ENCODE peak calls at places on chromosomes 3 and 15, in seven cellular contexts. J is osteoblast, G is GM23338, Z is lower leg skin, Q is fibroblast of pulmonary artery, M is tibial artery, X is right atrium auricular region. H is an unnamed sample.

GRCh38 chr3:38646630-38647029 is 2.9 kb downstream of the SCN5A start:
- DNase-seq in J (peak), G (peak), Z (peak), Q (peak), M (no peak), X (peak), H (no peak)

GRCh38 chr15:27820722-27821121 is 278.4 kb downstream of the OCA2 start:
- DNase-seq in J (no peak), G (no peak), Z (no peak), Q (no peak), M (no peak), X (no peak), H (no peak)

GRCh38 chr3:128725547-128725931 is 444 bp upstream of the RAB7A start:
- DNase-seq in J (no peak), G (no peak), Z (no peak), Q (no peak), M (no peak), X (no peak), H (no peak)

GRCh38 chr3:186283651-186284445 is 78.2 kb downstream of the DGKG start:
- DNase-seq in J (peak), G (no peak), Z (peak), Q (peak), M (no peak), X (no peak), H (no peak)

GRCh38 chr3:135238866-135239434 is 443.9 kb downstream of the EPHB1 start:
- DNase-seq in J (no peak), G (no peak), Z (no peak), Q (no peak), M (no peak), X (no peak), H (no peak)

GRCh38 chr15:25106209-25106608 is 151.4 kb downstream of the SNRPN start:
- DNase-seq in J (no peak), G (no peak), Z (no peak), Q (no peak), M (no peak), X (no peak), H (no peak)

GRCh38 chr3:102179321-102180290 is 255.2 kb upstream of the ZPLD1 start:
- DNase-seq in J (no peak), G (no peak), Z (no peak), Q (peak), M (no peak), X (no peak), H (no peak)

GRCh38 chr3:78483070-78483469 is 1284.7 kb downstream of the ROBO1 start:
- DNase-seq in J (no peak), G (peak), Z (no peak), Q (no peak), M (no peak), X (no peak), H (no peak)

GRCh38 chr3:46221936-46222335 is 13.8 kb upstream of the CCR1 start:
- DNase-seq in J (peak), G (no peak), Z (no peak), Q (no peak), M (no peak), X (no peak), H (no peak)

GRCh38 chr15:65132841-65133549 is 613 bp downstream of the PDCD7 start:
- DNase-seq in J (peak), G (peak), Z (no peak), Q (peak), M (no peak), X (no peak), H (peak)

GRCh38 chr3:5138214-5138981 is 16.3 kb downstream of the ARL8B start:
- DNase-seq in J (no peak), G (no peak), Z (no peak), Q (peak), M (no peak), X (no peak), H (no peak)

GRCh38 chr3:25372167-25372566 is 55.9 kb upstream of the RARB start:
- DNase-seq in J (peak), G (no peak), Z (no peak), Q (no peak), M (no peak), X (no peak), H (no peak)

GRCh38 chr3:81270603-81271371 is 490.7 kb downstream of the GBE1 start:
- DNase-seq in J (no peak), G (no peak), Z (no peak), Q (no peak), M (no peak), X (no peak), H (no peak)

GRCh38 chr3:72116226-72116625 is 331.3 kb upstream of the PROK2 start:
- DNase-seq in J (no peak), G (no peak), Z (no peak), Q (no peak), M (no peak), X (no peak), H (no peak)

GRCh38 chr3:158167737-158168469 is 58.0 kb downstream of the RSRC1 start:
- DNase-seq in J (peak), G (no peak), Z (no peak), Q (peak), M (no peak), X (no peak), H (peak)

GRCh38 chr3:159928071-159928491 is 60.6 kb upstream of the IL12A start:
- DNase-seq in J (no peak), G (no peak), Z (no peak), Q (peak), M (no peak), X (no peak), H (no peak)

GRCh38 chr3:95167748-95168147 is 1104.9 kb downstream of the NSUN3 start:
- DNase-seq in J (no peak), G (no peak), Z (no peak), Q (no peak), M (no peak), X (no peak), H (no peak)

DNA sequence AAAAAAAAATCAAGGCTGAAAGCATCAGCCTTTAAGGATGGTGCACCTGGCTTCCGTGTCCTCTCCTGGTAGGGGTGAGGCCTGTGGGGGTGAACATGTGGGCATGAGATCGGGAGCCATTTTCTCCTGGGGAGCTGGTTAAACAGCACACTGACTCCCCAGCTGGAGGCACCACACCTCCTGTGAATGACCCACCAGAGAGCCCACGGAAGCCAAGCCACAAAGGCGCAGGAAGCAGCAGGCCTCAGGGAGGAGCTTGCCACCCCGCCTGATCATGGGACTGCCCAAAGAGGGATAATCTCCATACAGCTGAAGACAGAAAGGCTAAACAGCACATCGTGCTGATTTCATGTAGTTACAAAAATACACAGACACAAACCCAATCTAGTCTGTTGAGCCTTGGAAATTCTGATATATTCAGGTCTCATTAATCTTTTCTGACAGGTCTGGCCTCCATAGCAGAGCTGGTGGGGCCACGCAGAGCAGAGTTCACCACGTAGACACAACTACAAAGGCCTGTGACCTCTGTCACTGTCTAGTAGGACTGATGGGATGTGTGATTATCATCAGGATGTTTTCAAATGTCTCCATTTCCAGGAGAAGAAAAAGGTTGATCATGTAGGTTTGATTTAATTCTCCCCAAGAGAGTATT is 75.1 kb downstream of the DUT start:
- DNase-seq in J (peak), G (no peak), Z (peak), Q (no peak), M (no peak), X (no peak), H (no peak)
- H3K4me3 ChIP-seq in J (no peak), G (no peak), Z (no peak), Q (no peak), M (no peak), X (no peak), H (no peak)

DNA sequence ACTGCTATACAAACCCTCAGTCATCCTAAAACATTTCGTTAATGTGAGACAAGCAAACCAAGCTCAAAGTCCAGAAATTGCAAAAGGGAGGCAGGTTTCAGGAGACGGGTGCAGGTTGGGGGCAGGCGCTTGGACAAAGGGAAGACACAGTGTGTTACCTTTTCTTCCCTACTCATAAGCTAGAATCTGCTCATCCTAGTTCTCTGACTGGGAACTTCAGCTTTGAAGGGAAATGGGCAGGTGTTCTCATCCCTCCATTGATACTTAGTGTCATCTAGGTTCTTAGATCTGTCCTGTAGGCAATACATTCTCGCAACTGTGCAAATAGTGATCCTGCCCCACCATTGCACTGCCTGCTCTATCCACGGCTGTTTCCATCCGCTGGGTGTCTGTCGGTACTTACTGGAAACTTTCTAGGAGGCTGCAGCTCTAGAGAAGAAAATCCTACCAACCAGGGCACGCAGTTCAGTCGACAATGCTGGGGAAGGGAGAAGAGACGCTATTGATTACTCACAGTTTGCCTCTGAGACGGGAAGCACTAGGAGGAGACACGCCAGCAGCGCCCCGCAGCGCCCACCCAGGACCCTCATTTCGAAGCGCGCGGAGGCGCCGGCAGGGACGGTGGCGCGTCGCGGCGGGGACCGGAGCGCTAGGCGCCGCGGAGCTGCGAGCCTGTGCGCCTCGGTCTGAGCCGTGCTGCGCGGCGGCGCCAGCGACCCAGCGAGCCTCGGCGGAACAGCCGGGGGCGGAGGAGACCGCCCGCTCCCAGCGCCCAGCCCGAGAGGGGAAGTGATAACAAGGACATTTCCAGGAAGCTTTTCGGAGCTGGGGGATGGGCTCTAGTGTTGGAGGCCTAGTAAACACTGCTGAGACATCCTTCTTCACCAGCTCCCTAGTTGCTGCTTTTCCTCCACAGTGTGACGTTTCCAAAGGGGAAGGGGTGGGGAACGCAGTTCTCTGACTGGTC is at the start of gene PROS1:
- DNase-seq in J (peak), G (peak), Z (peak), Q (peak), M (peak), X (peak), H (peak)
- TF ChIP-seq CTCF in J (no peak), G (no peak), Z (no peak), Q (no peak), M (no peak), X (peak), H (no peak)

DNA sequence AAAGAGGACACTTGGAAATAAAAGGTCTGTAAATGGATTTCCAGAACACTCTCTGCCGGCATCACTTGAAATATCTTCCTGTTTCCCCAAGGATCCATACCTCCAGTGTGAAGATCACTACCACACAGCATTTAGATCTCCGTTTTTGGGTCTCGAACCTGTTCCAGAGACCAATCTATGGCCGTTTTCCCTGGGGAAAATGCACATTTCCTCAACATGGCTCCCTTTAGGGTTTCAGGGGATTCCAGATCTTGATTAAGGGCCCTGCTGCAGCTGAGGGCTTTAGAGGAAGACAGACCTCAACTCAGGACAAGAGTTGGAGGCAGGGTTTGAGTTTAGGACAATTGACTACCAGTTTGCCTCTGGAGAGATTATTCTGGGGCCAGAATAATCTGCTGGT is 2.1 kb downstream of the CTSH start:
- DNase-seq in J (peak), G (no peak), Z (no peak), Q (no peak), M (no peak), X (no peak), H (no peak)
- H3K4me3 ChIP-seq in J (no peak), G (no peak), Z (no peak), Q (no peak), M (no peak), X (no peak), H (no peak)

GRCh38 chr3:74268753-74269152 is 345.7 kb downstream of the CNTN3 start:
- DNase-seq in J (no peak), G (no peak), Z (no peak), Q (peak), M (no peak), X (no peak), H (no peak)

GRCh38 chr3:74269689-74270088 is 344.8 kb downstream of the CNTN3 start:
- DNase-seq in J (no peak), G (no peak), Z (no peak), Q (no peak), M (no peak), X (no peak), H (no peak)

GRCh38 chr3:74267126-74267525 is 347.3 kb downstream of the CNTN3 start:
- DNase-seq in J (no peak), G (no peak), Z (no peak), Q (peak), M (no peak), X (no peak), H (no peak)

GRCh38 chr3:74271541-74271940 is 342.9 kb downstream of the CNTN3 start:
- DNase-seq in J (no peak), G (no peak), Z (no peak), Q (no peak), M (no peak), X (no peak), H (no peak)

DNA sequence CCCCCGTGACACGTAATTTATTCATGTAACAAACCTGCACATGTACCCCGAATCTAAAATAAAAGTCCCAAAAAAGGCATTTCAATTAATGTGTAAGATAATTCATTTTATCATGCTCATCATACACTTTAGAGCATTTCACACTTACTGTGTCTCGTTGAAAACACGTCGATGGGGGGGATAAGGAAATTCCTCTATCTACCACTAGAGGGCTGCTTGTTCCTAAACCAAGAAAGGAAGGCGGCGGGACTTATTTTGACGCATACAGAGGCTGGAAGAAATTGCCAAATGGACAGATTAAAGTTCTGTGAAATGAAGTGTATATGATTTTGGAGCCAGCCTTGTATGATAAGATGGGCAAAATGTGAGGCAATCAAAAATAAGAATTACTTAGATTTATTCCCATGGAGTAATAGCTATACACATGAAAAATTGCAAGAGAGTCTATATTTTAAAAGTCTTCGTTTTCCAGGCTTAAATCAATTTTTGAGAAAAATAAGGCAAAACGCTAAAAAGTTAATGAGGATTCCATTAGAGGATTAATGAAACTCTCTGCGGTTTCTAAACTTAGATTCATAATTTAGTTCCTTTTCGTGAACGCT is 346.8 kb downstream of the CNTN3 start:
- DNase-seq in J (no peak), G (peak), Z (no peak), Q (peak), M (peak), X (no peak), H (peak)
- TF ChIP-seq CTCF in J (peak), G (peak), Z (no peak), Q (peak), M (peak), X (peak), H (peak)

DNA sequence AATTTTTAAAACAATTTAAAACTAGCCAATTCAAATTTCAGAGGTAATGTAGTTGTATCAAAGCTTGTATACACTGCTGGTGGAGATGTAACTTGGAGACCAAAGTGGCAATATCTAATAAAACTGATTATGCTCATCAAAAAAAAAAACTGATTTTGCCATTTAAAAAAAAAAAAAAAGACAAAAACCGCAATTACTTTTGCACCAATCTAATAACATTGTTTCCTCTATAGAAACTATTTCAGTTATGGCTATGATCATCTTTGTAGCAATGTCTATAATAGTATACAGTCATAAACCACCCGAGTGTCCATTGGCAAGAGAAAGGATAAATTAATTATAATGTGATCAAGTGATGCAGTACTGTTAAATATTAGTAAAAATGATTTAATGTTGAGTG is 149.3 kb upstream of the SEMA6D start:
- DNase-seq in J (no peak), G (no peak), Z (no peak), Q (no peak), M (no peak), X (no peak), H (no peak)
- H3K4me3 ChIP-seq in J (no peak), G (no peak), Z (no peak), Q (no peak), M (no peak), X (no peak), H (no peak)

GRCh38 chr3:16554126-16554525 is 40.6 kb upstream of the RFTN1 start:
- DNase-seq in J (no peak), G (no peak), Z (no peak), Q (no peak), M (no peak), X (no peak), H (no peak)

GRCh38 chr3:16559664-16560365 is 45.4 kb downstream of the DAZL start:
- DNase-seq in J (no peak), G (no peak), Z (no peak), Q (no peak), M (no peak), X (no peak), H (no peak)
- TF ChIP-seq CTCF in J (no peak), G (no peak), Z (no peak), Q (no peak), M (no peak), X (no peak), H (no peak)

H was measured in astrocyte of the cerebellum.